ENCODE peak calls at places on chromosomes 2 and 18, in ten cellular contexts. O, L, C, J, P, E, N, B, Q and S are unnamed samples.

GRCh38 chr18:36706313-36706881 is 122.4 kb downstream of the TPGS2 start:
- DNase-seq in O (no peak), L (no peak), C (no peak), J (no peak), P (no peak), E (no peak), N (no peak), B (no peak), Q (no peak), S (no peak)

GRCh38 chr18:135045-135444 is 23.3 kb upstream of the USP14 start:
- DNase-seq in O (no peak), L (no peak), C (no peak), J (no peak), P (no peak), E (no peak), N (no peak), B (no peak), Q (no peak), S (no peak)

GRCh38 chr2:7497223-7497622 is 580.0 kb downstream of the RNF144A start:
- DNase-seq in O (no peak), L (no peak), C (no peak), J (no peak), P (no peak), E (no peak), N (no peak), B (no peak), Q (no peak), S (no peak)

GRCh38 chr18:48922801-48923730 is 27.7 kb downstream of the SMAD7 start:
- DNase-seq in O (no peak), L (peak), C (no peak), J (peak), P (no peak), E (peak), N (peak), B (peak), Q (no peak), S (no peak)

GRCh38 chr2:19545507-19545906 is 187.1 kb upstream of the OSR1 start:
- DNase-seq in O (no peak), L (no peak), C (no peak), J (no peak), P (no peak), E (no peak), N (no peak), B (no peak), Q (no peak), S (no peak)

GRCh38 chr2:69177785-69178636 is 165.0 kb downstream of the ANTXR1 start:
- DNase-seq in O (peak), L (peak), C (peak), J (peak), P (peak), E (peak), N (peak), B (peak), Q (no peak), S (peak)

GRCh38 chr2:120395686-120396518 is 50.0 kb downstream of the INHBB start:
- DNase-seq in O (peak), L (peak), C (no peak), J (peak), P (no peak), E (peak), N (no peak), B (no peak), Q (no peak), S (no peak)

GRCh38 chr18:48361801-48362200 is 47.4 kb downstream of the ZBTB7C start:
- DNase-seq in O (no peak), L (peak), C (no peak), J (no peak), P (no peak), E (no peak), N (no peak), B (no peak), Q (no peak), S (no peak)

GRCh38 chr2:130807659-130808385 is 28.9 kb upstream of the ARHGEF4 start:
- DNase-seq in O (no peak), L (no peak), C (no peak), J (no peak), P (no peak), E (no peak), N (no peak), B (no peak), Q (no peak), S (no peak)

GRCh38 chr2:190978389-190979053 is 35.5 kb downstream of the STAT1 start:
- DNase-seq in O (no peak), L (no peak), C (no peak), J (no peak), P (no peak), E (no peak), N (no peak), B (no peak), Q (no peak), S (no peak)

GRCh38 chr2:240450532-240451107 is 15.2 kb downstream of the GPC1 start:
- DNase-seq in O (no peak), L (no peak), C (no peak), J (no peak), P (no peak), E (no peak), N (peak), B (peak), Q (no peak), S (no peak)

GRCh38 chr2:127608061-127609011 is 37.6 kb upstream of the GPR17 start:
- DNase-seq in O (no peak), L (peak), C (no peak), J (no peak), P (no peak), E (peak), N (no peak), B (peak), Q (no peak), S (no peak)

GRCh38 chr2:147665035-147665434 is 179.8 kb upstream of the ACVR2A start:
- DNase-seq in O (no peak), L (no peak), C (no peak), J (no peak), P (no peak), E (no peak), N (peak), B (no peak), Q (no peak), S (no peak)

GRCh38 chr2:37809931-37810570 is 115.0 kb upstream of the RMDN2 start:
- DNase-seq in O (no peak), L (no peak), C (no peak), J (no peak), P (no peak), E (no peak), N (no peak), B (no peak), Q (no peak), S (no peak)

GRCh38 chr18:6624271-6624670 is 105.2 kb upstream of the ARHGAP28 start:
- DNase-seq in O (no peak), L (no peak), C (no peak), J (no peak), P (no peak), E (no peak), N (no peak), B (no peak), Q (no peak), S (no peak)

GRCh38 chr2:28251337-28251736 is 141.3 kb upstream of the FOSL2 start:
- DNase-seq in O (no peak), L (no peak), C (no peak), J (no peak), P (no peak), E (no peak), N (no peak), B (no peak), Q (no peak), S (no peak)

GRCh38 chr2:28300489-28300888 is 92.2 kb upstream of the FOSL2 start:
- DNase-seq in O (no peak), L (no peak), C (peak), J (no peak), P (no peak), E (no peak), N (no peak), B (no peak), Q (no peak), S (no peak)

GRCh38 chr18:51867767-51868166 is 472.2 kb upstream of the DCC start:
- DNase-seq in O (no peak), L (no peak), C (no peak), J (no peak), P (no peak), E (no peak), N (no peak), B (no peak), Q (no peak), S (no peak)

GRCh38 chr2:112029164-112029563 is 25.9 kb upstream of the TMEM87B start:
- DNase-seq in O (no peak), L (no peak), C (no peak), J (no peak), P (no peak), E (no peak), N (no peak), B (no peak), Q (no peak), S (no peak)

GRCh38 chr2:219073413-219074129 is 12.8 kb upstream of the IHH start:
- DNase-seq in O (peak), L (no peak), C (peak), J (peak), P (peak), E (no peak), N (no peak), B (no peak), Q (no peak), S (peak)

GRCh38 chr2:106106627-106107508 is 87.2 kb downstream of the UXS1 start:
- DNase-seq in O (no peak), L (no peak), C (no peak), J (no peak), P (no peak), E (no peak), N (no peak), B (no peak), Q (no peak), S (no peak)

GRCh38 chr2:83186050-83186790 is 1272.9 kb downstream of the SUCLG1 start:
- DNase-seq in O (no peak), L (no peak), C (no peak), J (no peak), P (no peak), E (no peak), N (no peak), B (no peak), Q (no peak), S (no peak)

GRCh38 chr2:45009928-45010705 is 865 bp upstream of the SIX2 start:
- DNase-seq in O (peak), L (peak), C (no peak), J (peak), P (no peak), E (peak), N (peak), B (no peak), Q (no peak), S (no peak)

GRCh38 chr2:38496927-38497669 is 105.6 kb downstream of the HNRNPLL start:
- DNase-seq in O (no peak), L (no peak), C (no peak), J (no peak), P (no peak), E (no peak), N (peak), B (no peak), Q (no peak), S (no peak)

GRCh38 chr2:123687064-123687463 is 338.0 kb upstream of the CNTNAP5 start:
- DNase-seq in O (no peak), L (no peak), C (no peak), J (no peak), P (no peak), E (no peak), N (no peak), B (no peak), Q (no peak), S (no peak)

GRCh38 chr18:45255142-45255890 is 360.0 kb upstream of the SLC14A2 start:
- DNase-seq in O (no peak), L (no peak), C (peak), J (peak), P (no peak), E (no peak), N (no peak), B (no peak), Q (no peak), S (no peak)

GRCh38 chr2:240713071-240713927 is 21.6 kb downstream of the AQP12A start:
- DNase-seq in O (no peak), L (no peak), C (no peak), J (no peak), P (no peak), E (no peak), N (no peak), B (no peak), Q (no peak), S (no peak)

GRCh38 chr2:96856776-96857673 is 791 bp downstream of the ANKRD39 start:
- DNase-seq in O (peak), L (peak), C (no peak), J (peak), P (no peak), E (no peak), N (peak), B (no peak), Q (no peak), S (no peak)

GRCh38 chr2:1911811-1912210 is 167.5 kb upstream of the PXDN start:
- DNase-seq in O (no peak), L (no peak), C (no peak), J (no peak), P (no peak), E (no peak), N (no peak), B (no peak), Q (no peak), S (no peak)

GRCh38 chr2:229160180-229160579 is 110.9 kb downstream of the PID1 start:
- DNase-seq in O (no peak), L (no peak), C (no peak), J (peak), P (no peak), E (no peak), N (no peak), B (no peak), Q (no peak), S (no peak)

GRCh38 chr18:38545071-38545470 is 979.5 kb upstream of the CELF4 start:
- DNase-seq in O (peak), L (no peak), C (no peak), J (no peak), P (no peak), E (no peak), N (no peak), B (no peak), Q (no peak), S (peak)

GRCh38 chr2:9163306-9164111 is 43.1 kb upstream of the ASAP2 start:
- DNase-seq in O (no peak), L (no peak), C (no peak), J (no peak), P (no peak), E (no peak), N (no peak), B (no peak), Q (no peak), S (no peak)

GRCh38 chr18:7000484-7001096 is 117.0 kb downstream of the LAMA1 start:
- DNase-seq in O (no peak), L (no peak), C (no peak), J (peak), P (no peak), E (no peak), N (no peak), B (no peak), Q (no peak), S (no peak)

GRCh38 chr2:144519597-144519933 is 354 bp downstream of the ZEB2 start:
- DNase-seq in O (no peak), L (no peak), C (no peak), J (no peak), P (no peak), E (no peak), N (no peak), B (no peak), Q (no peak), S (no peak)

GRCh38 chr2:144519934-144520717 is at the start of gene ZEB2:
- DNase-seq in O (peak), L (peak), C (no peak), J (peak), P (peak), E (no peak), N (peak), B (peak), Q (no peak), S (no peak)

GRCh38 chr2:144516981-144517824 is 2.7 kb downstream of the ZEB2 start:
- DNase-seq in O (peak), L (peak), C (peak), J (peak), P (no peak), E (peak), N (peak), B (peak), Q (no peak), S (no peak)

GRCh38 chr2:144517825-144518699 is 1.9 kb downstream of the ZEB2 start:
- DNase-seq in O (no peak), L (no peak), C (no peak), J (no peak), P (no peak), E (no peak), N (no peak), B (no peak), Q (no peak), S (no peak)

GRCh38 chr2:144518744-144519596 is 949 bp downstream of the ZEB2 start:
- DNase-seq in O (no peak), L (no peak), C (no peak), J (peak), P (no peak), E (no peak), N (no peak), B (no peak), Q (no peak), S (no peak)
- H3K27ac ChIP-seq in O (no peak), L (peak), C (no peak), J (peak), P (no peak), E (peak), N (peak), B (peak), Q (no peak), S (no peak)

GRCh38 chr2:98805412-98806265 is 74.7 kb upstream of the MGAT4A start:
- DNase-seq in O (no peak), L (peak), C (no peak), J (peak), P (no peak), E (peak), N (peak), B (peak), Q (no peak), S (no peak)

GRCh38 chr2:98802344-98802743 is 71.4 kb upstream of the MGAT4A start:
- DNase-seq in O (no peak), L (no peak), C (no peak), J (no peak), P (no peak), E (no peak), N (no peak), B (no peak), Q (no peak), S (no peak)

GRCh38 chr2:98804736-98805135 is 73.8 kb upstream of the MGAT4A start:
- DNase-seq in O (no peak), L (peak), C (no peak), J (no peak), P (no peak), E (no peak), N (no peak), B (no peak), Q (no peak), S (no peak)

GRCh38 chr2:98801930-98802329 is 71.0 kb upstream of the MGAT4A start:
- DNase-seq in O (no peak), L (no peak), C (no peak), J (no peak), P (no peak), E (no peak), N (no peak), B (no peak), Q (no peak), S (no peak)

GRCh38 chr2:98803747-98804650 is 73.1 kb upstream of the MGAT4A start:
- DNase-seq in O (no peak), L (no peak), C (no peak), J (peak), P (no peak), E (no peak), N (no peak), B (no peak), Q (no peak), S (no peak)
- H3K27ac ChIP-seq in O (no peak), L (no peak), C (no peak), J (peak), P (no peak), E (no peak), N (no peak), B (no peak), Q (no peak), S (no peak)

GRCh38 chr2:215793747-215794595 is 219.4 kb downstream of the MREG start:
- DNase-seq in O (no peak), L (no peak), C (peak), J (peak), P (peak), E (no peak), N (peak), B (no peak), Q (no peak), S (no peak)
- H3K27ac ChIP-seq in O (no peak), L (peak), C (peak), J (no peak), P (no peak), E (peak), N (no peak), B (peak), Q (no peak), S (no peak)

GRCh38 chr2:154130821-154131220 is 259.1 kb downstream of the GALNT13 start:
- DNase-seq in O (no peak), L (no peak), C (no peak), J (no peak), P (no peak), E (no peak), N (no peak), B (no peak), Q (no peak), S (no peak)
- H3K27ac ChIP-seq in O (no peak), L (no peak), C (no peak), J (no peak), P (no peak), E (no peak), N (no peak), B (no peak), Q (no peak), S (no peak)

DNA sequence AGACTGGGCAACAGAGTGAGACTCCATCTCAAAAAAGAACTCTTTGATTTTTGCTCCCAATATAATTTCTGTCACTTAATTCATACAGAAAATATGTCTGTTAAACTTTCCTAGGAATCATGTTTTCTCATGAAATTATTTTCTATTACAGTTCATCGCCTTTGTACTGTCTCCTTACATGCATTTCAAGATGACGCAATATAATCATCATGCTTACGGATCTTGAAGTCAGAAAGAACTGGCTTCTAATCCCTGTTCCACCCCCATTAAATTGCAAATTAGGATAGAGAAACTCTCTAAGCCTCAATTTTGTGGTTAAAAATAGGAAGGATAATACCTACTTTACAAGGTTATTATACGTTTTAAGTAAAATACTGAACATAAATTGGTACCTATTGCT is 467.6 kb upstream of the SMIM21 start:
- DNase-seq in O (no peak), L (no peak), C (no peak), J (no peak), P (no peak), E (no peak), N (no peak), B (no peak), Q (no peak), S (no peak)
- H3K27ac ChIP-seq in O (no peak), L (no peak), C (no peak), J (no peak), P (no peak), E (no peak), N (no peak), B (no peak), Q (no peak), S (no peak)

GRCh38 chr2:43034242-43034619 is 192.2 kb downstream of the ZFP36L2 start:
- DNase-seq in O (no peak), L (peak), C (no peak), J (no peak), P (no peak), E (peak), N (peak), B (no peak), Q (no peak), S (no peak)

GRCh38 chr2:43032894-43033270 is 193.5 kb downstream of the ZFP36L2 start:
- DNase-seq in O (no peak), L (peak), C (no peak), J (no peak), P (no peak), E (no peak), N (no peak), B (no peak), Q (no peak), S (no peak)

GRCh38 chr2:43034921-43035320 is 191.5 kb downstream of the ZFP36L2 start:
- DNase-seq in O (no peak), L (peak), C (no peak), J (no peak), P (no peak), E (peak), N (no peak), B (no peak), Q (no peak), S (no peak)

GRCh38 chr2:43032248-43032893 is 194.0 kb downstream of the ZFP36L2 start:
- DNase-seq in O (no peak), L (peak), C (no peak), J (peak), P (no peak), E (no peak), N (peak), B (no peak), Q (no peak), S (no peak)

GRCh38 chr2:43033466-43034241 is 192.8 kb downstream of the ZFP36L2 start:
- DNase-seq in O (no peak), L (peak), C (no peak), J (no peak), P (no peak), E (peak), N (no peak), B (no peak), Q (no peak), S (no peak)
- H3K27ac ChIP-seq in O (no peak), L (peak), C (no peak), J (peak), P (no peak), E (no peak), N (no peak), B (peak), Q (no peak), S (no peak)